ENCODE peak calls at places on chromosomes 16 and 17, in four cellular contexts. G is HepG2, L is transverse colon, J is stomach. H is an unnamed sample.

GRCh38 chr17:55582910-55583309 is 71.7 kb upstream of the SMIM36 start:
- DNase-seq in L (no peak), J (no peak), G (no peak), H (no peak)

GRCh38 chr17:82803185-82803584 is 36.6 kb downstream of the ZNF750 start:
- DNase-seq in G (no peak), L (no peak), J (no peak), H (no peak)

GRCh38 chr17:12992676-12993075 is 25.2 kb downstream of the ELAC2 start:
- DNase-seq in L (no peak), G (no peak), J (no peak), H (no peak)

GRCh38 chr17:31537558-31537957 is 146.1 kb downstream of the RAB11FIP4 start:
- DNase-seq in G (no peak), L (peak; percentile 62), J (peak; percentile 80), H (no peak)

GRCh38 chr17:64345691-64346376 is 44.8 kb downstream of the PECAM1 start:
- DNase-seq in J (no peak), G (no peak), L (no peak), H (no peak)

GRCh38 chr17:47717261-47717697 is 15.8 kb upstream of the TBX21 start:
- DNase-seq in L (no peak), G (no peak), J (no peak), H (no peak)

GRCh38 chr16:12260647-12261262 is 284.2 kb downstream of the SNX29 start:
- DNase-seq in J (no peak), L (no peak), G (peak; percentile 94), H (peak; percentile 48)

GRCh38 chr16:3131755-3132377 is 3.0 kb upstream of the ZNF213 start:
- DNase-seq in J (peak; percentile 48), G (peak; percentile 48), L (peak; percentile 55), H (no peak)

GRCh38 chr16:58628845-58629680 is 563 bp downstream of the CNOT1 start:
- DNase-seq in J (peak; percentile 64), G (peak; percentile 55), L (peak; percentile 77), H (peak; percentile 87)

GRCh38 chr16:82660078-82660645 is 33.4 kb downstream of the CDH13 start:
- DNase-seq in G (no peak), J (no peak), L (no peak), H (peak; percentile 36)

GRCh38 chr17:44636562-44636961 is 19.7 kb upstream of the MEIOC start:
- DNase-seq in J (no peak), G (peak; percentile 16), L (no peak), H (no peak)

GRCh38 chr17:59558039-59558438 is 7.4 kb upstream of the DHX40 start:
- DNase-seq in G (no peak), L (no peak), J (no peak), H (no peak)

GRCh38 chr17:40378966-40379365 is 14.4 kb upstream of the GJD3 start:
- DNase-seq in J (no peak), G (no peak), L (no peak), H (no peak)

GRCh38 chr17:34579979-34580684 is 750 bp downstream of the TMEM132E start:
- DNase-seq in L (no peak), G (no peak), J (no peak), H (peak; percentile 85)

GRCh38 chr16:305916-306315 is 23.0 kb downstream of the PDIA2 start:
- DNase-seq in J (no peak), L (no peak), G (no peak), H (no peak)

GRCh38 chr17:63116967-63117366 is 150.9 kb downstream of the TANC2 start:
- DNase-seq in J (no peak), G (no peak), L (no peak), H (no peak)

GRCh38 chr17:46110219-46110618 is 83.0 kb downstream of the KANSL1 start:
- DNase-seq in J (no peak), G (no peak), L (no peak), H (no peak)

GRCh38 chr16:22813223-22813945 is 578 bp upstream of the HS3ST2 start:
- DNase-seq in J (peak; percentile 32), G (peak; percentile 28), L (peak; percentile 32), H (peak; percentile 84)

GRCh38 chr17:37729905-37730304 is 15.0 kb downstream of the HNF1B start:
- DNase-seq in J (no peak), L (no peak), G (peak; percentile 78), H (no peak)

GRCh38 chr17:66900126-66901010 is 64.1 kb upstream of the CACNG4 start:
- DNase-seq in G (peak; percentile 33), J (no peak), L (no peak), H (no peak)

GRCh38 chr17:80599546-80600305 is 55.1 kb downstream of the RPTOR start:
- DNase-seq in J (no peak), G (peak; percentile 89), L (peak; percentile 75), H (no peak)

GRCh38 chr17:80997471-80998387 is 6.1 kb downstream of the CHMP6 start:
- DNase-seq in L (no peak), G (no peak), J (no peak), H (peak; percentile 80)

GRCh38 chr16:66469932-66470546 is 42.9 kb downstream of the BEAN1 start:
- DNase-seq in L (no peak), G (no peak), J (no peak), H (no peak)

GRCh38 chr17:56142325-56142724 is 10.9 kb upstream of the ANKFN1 start:
- DNase-seq in L (no peak), J (no peak), G (no peak), H (no peak)

GRCh38 chr17:35727635-35728034 is 3.8 kb upstream of the RASL10B start:
- DNase-seq in J (no peak), L (no peak), G (no peak), H (no peak)

GRCh38 chr17:35947156-35947585 is 3.7 kb upstream of the LYZL6 start:
- DNase-seq in L (peak; percentile 62), J (peak; percentile 41), G (peak; percentile 52), H (no peak)

GRCh38 chr17:29712677-29713076 is 90.0 kb upstream of the CORO6 start:
- DNase-seq in J (no peak), L (no peak), G (no peak), H (no peak)

GRCh38 chr16:15482068-15482747 is 47.8 kb downstream of the BMERB1 start:
- DNase-seq in J (peak; percentile 57), L (peak; percentile 29), G (peak; percentile 99), H (no peak)

GRCh38 chr16:55663770-55664677 is 8.2 kb downstream of the SLC6A2 start:
- DNase-seq in G (no peak), L (no peak), J (no peak), H (no peak)

GRCh38 chr17:41655611-41656111 is 31.3 kb upstream of the KRT17 start:
- DNase-seq in J (peak; percentile 92), G (no peak), L (peak; percentile 94), H (peak; percentile 92)

GRCh38 chr17:32723310-32723955 is 153.5 kb downstream of the MYO1D start:
- DNase-seq in J (no peak), G (no peak), L (no peak), H (no peak)

GRCh38 chr17:77566151-77566550 is 392.4 kb upstream of the TNRC6C start:
- DNase-seq in G (no peak), J (no peak), L (no peak), H (no peak)

GRCh38 chr17:12814718-12815117 is 25.4 kb downstream of the ARHGAP44 start:
- DNase-seq in L (no peak), J (no peak), G (no peak), H (no peak)

GRCh38 chr17:81417049-81417878 is 22.0 kb downstream of the BAHCC1 start:
- DNase-seq in G (no peak), L (no peak), J (no peak), H (no peak)

DNA sequence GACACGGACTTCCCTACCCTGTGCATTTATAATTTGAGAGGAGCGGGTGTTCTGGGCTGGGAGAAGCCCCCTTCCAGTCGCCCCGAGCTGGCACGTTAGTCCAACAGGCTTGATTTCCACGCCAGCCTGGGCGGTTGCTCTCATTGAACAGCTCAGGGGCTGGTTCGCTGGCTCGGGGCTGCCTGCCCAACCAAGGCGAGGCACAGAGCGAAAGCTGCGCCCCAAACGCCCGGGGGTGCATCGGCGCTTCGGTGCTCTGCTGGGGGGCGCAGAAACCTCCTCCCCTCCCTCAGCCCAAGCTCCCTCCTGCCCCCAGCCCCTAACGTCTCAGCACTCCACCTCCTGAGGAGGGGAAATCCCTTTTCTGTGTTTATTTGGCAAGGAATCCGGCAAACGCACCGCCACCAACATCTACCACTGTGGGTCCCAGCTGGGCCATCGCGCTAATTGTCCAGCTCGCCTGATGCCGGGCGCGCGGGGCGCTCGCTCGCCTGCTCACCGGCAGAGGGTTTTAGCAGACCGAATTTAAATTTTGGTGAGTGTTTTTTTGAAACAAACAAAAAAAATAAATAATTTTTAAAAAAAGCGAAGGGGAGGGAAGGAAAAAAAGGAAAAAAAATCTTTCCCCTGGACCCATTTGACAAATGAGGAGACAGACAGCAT is 29.5 kb upstream of the RBFOX1 start:
- DNase-seq in L (no peak), J (no peak), G (no peak), H (peak; percentile 75)
- TF ChIP-seq EP300 in L (no peak), J (no peak), G (no peak), H (no peak)

GRCh38 chr17:8125196-8125946 is 1.5 kb upstream of the HES7 start:
- DNase-seq in J (peak; percentile 83), L (peak; percentile 88), G (peak; percentile 64), H (peak; percentile 91)
- TF ChIP-seq POLR2AphosphoS5 in J (no peak), L (no peak), G (no peak), H (no peak)

DNA sequence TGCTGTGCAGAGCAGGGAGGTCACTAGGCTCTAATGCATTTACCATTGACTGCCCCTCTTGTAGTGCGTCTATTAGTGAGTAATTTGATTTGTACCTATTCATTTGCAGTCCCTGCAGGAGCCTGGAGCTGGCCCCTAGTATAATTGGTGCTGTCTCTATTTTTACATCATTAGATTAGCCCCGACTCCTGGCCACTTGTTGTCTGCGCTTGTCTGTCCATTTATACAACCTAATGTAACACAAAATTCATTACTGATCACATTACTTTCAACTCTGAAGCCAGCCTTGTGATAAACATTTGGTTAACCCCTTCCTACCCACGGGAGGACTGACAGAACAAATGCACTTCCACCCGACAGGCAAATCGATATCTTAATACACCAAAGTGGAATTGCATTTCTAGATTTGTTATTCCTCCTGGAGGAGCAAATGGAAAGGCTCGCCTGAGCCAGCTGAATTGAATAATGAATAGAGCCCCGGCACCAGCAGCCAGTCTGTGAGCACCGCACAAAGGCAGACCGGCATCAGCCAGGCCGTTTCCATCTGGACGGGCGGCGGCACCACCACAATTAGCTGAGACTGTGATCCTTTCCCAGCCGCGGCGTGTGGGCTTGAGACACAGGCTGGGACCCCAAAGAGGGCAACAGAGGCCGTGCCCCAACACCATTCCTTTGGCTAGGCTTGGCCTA is 18.7 kb upstream of the TBX2 start:
- DNase-seq in J (no peak), L (no peak), G (no peak), H (peak; percentile 37)
- TF ChIP-seq EP300 in J (no peak), L (no peak), G (no peak), H (no peak)

GRCh38 chr16:11005611-11005975 is 61.2 kb downstream of the CLEC16A start:
- DNase-seq in G (no peak), J (no peak), L (no peak), H (no peak)

GRCh38 chr16:11004957-11005610 is 60.7 kb downstream of the CLEC16A start:
- DNase-seq in J (no peak), L (no peak), G (no peak), H (no peak)

GRCh38 chr16:11004351-11004750 is 60.0 kb downstream of the CLEC16A start:
- DNase-seq in L (no peak), J (no peak), G (no peak), H (no peak)

GRCh38 chr16:11001611-11002010 is 57.2 kb downstream of the CLEC16A start:
- DNase-seq in J (no peak), L (no peak), G (no peak), H (no peak)

GRCh38 chr16:11003141-11003540 is 58.8 kb downstream of the CLEC16A start:
- DNase-seq in J (no peak), G (no peak), L (no peak), H (no peak)
- TF ChIP-seq POLR2AphosphoS5 in J (no peak), G (no peak), L (no peak), H (no peak)